ENCODE peak calls at places on chromosomes 11 and 22, in ten cellular contexts. N is NCI-H69; Z is mucosa of gallbladder; A is A172; G is stimulated activated CD4-positive, alpha-beta T cell treated with anti-CD3 and anti-CD28 coated beads, Interleukin-1b, Interleukin-23, amount 100 ng/mL, for 1 hour; R is GM03348; Q is renal cortical epithelial cell; U is cardiac septum; Y is H54; F is endothelial cell of umbilical vein. C is an unnamed sample.

GRCh38 chr11:74011360-74012071 is 2.6 kb upstream of the UCP3 start:
- DNase-seq in Y (no peak), U (no peak), G (no peak), A (no peak), Z (no peak), F (no peak), R (no peak), N (no peak), Q (no peak), C (peak)

GRCh38 chr11:13682212-13682611 is 13.7 kb downstream of the FAR1 start:
- DNase-seq in Y (no peak), A (no peak), G (no peak), Z (no peak), U (no peak), R (no peak), Q (no peak), F (peak), N (no peak), C (no peak)

GRCh38 chr22:41446639-41447434 is at the start of gene TOB2:
- DNase-seq in N (peak), Z (peak), Y (no peak), Q (peak), G (peak), A (peak), U (peak), F (peak), R (peak), C (peak)

GRCh38 chr22:36021649-36022048 is 7.0 kb downstream of the RBFOX2 start:
- DNase-seq in Y (no peak), G (no peak), Z (no peak), A (no peak), U (no peak), F (no peak), N (peak), Q (no peak), R (no peak), C (no peak)

GRCh38 chr11:1041936-1042608 is 5.6 kb upstream of the MUC6 start:
- DNase-seq in N (no peak), Z (peak), R (no peak), F (no peak), U (no peak), G (no peak), Q (no peak), Y (no peak), A (peak), C (no peak)

GRCh38 chr11:65311197-65311631 is 3.5 kb upstream of the CDC42EP2 start:
- DNase-seq in Y (peak), U (no peak), Z (peak), N (peak), A (no peak), Q (no peak), R (no peak), G (no peak), F (no peak), C (no peak)

GRCh38 chr11:67316882-67317364 is 13.6 kb downstream of the SSH3 start:
- DNase-seq in F (no peak), R (no peak), G (no peak), Z (no peak), N (peak), U (no peak), Q (peak), Y (peak), A (peak), C (no peak)

GRCh38 chr11:99571094-99571493 is 550.3 kb downstream of the CNTN5 start:
- DNase-seq in G (no peak), A (no peak), R (no peak), U (no peak), Q (no peak), Z (no peak), F (no peak), Y (no peak), N (no peak), C (no peak)

GRCh38 chr22:42648017-42648367 is 1.2 kb downstream of the CYB5R3 start:
- DNase-seq in U (no peak), G (no peak), R (no peak), Y (no peak), A (no peak), N (no peak), F (no peak), Q (no peak), Z (no peak), C (no peak)

GRCh38 chr11:30635401-30635989 is 49.3 kb upstream of the MPPED2 start:
- DNase-seq in Y (no peak), N (peak), R (no peak), A (no peak), Q (peak), F (peak), Z (no peak), G (no peak), U (no peak), C (no peak)

GRCh38 chr11:107821199-107821926 is 37.2 kb downstream of the SLC35F2 start:
- DNase-seq in R (peak), Z (no peak), N (no peak), A (no peak), U (no peak), G (no peak), Y (no peak), F (peak), Q (no peak), C (peak)